ENCODE peak calls at places on chromosomes 3 and 15, in ten cellular contexts. M, Q, H, C, Z, U, S, P, D and L are unnamed samples.

GRCh38 chr3:46713898-46714552 is 3.6 kb downstream of the PRSS50 start:
- DNase-seq in M (no peak), P (peak; percentile 66), S (no peak), D (peak; percentile 13), U (peak; percentile 7), Q (no peak), H (no peak), C (peak; percentile 44), Z (no peak), L (no peak)

GRCh38 chr15:39084683-39085530 is 496.0 kb upstream of the THBS1 start:
- DNase-seq in Z (peak; percentile 86), C (peak; percentile 5), P (no peak), S (peak; percentile 73), M (peak; percentile 96), U (no peak), H (peak; percentile 79), D (peak; percentile 37), Q (no peak), L (no peak)

GRCh38 chr3:183006396-183007002 is 26.2 kb upstream of the DCUN1D1 start:
- DNase-seq in P (no peak), M (no peak), U (no peak), D (no peak), S (no peak), C (no peak), Z (no peak), Q (no peak), H (no peak), L (no peak)

GRCh38 chr15:48541659-48542334 is 103.7 kb downstream of the FBN1 start:
- DNase-seq in Z (peak; percentile 85), D (no peak), U (no peak), P (no peak), M (peak; percentile 69), Q (no peak), S (peak; percentile 33), H (peak; percentile 94), C (peak; percentile 73), L (no peak)

GRCh38 chr3:10370429-10370828 is 49.5 kb upstream of the SEC13 start:
- DNase-seq in Q (peak; percentile 36), S (no peak), C (peak; percentile 41), H (peak; percentile 71), D (no peak), U (no peak), P (no peak), M (no peak), Z (peak; percentile 55), L (no peak)

GRCh38 chr3:52836991-52837390 is 2.2 kb upstream of the MUSTN1 start:
- DNase-seq in Q (no peak), P (no peak), Z (no peak), H (no peak), D (no peak), U (no peak), M (no peak), S (no peak), C (no peak), L (no peak)

GRCh38 chr3:58025824-58026579 is 17.8 kb downstream of the FLNB start:
- DNase-seq in U (no peak), D (no peak), M (no peak), Z (no peak), P (no peak), C (peak; percentile 81), Q (no peak), S (no peak), H (no peak), L (no peak)

GRCh38 chr15:55914446-55914845 is 79.0 kb downstream of the NEDD4 start:
- DNase-seq in P (no peak), Q (no peak), C (no peak), M (no peak), S (no peak), H (no peak), Z (no peak), U (no peak), D (no peak), L (no peak)

DNA sequence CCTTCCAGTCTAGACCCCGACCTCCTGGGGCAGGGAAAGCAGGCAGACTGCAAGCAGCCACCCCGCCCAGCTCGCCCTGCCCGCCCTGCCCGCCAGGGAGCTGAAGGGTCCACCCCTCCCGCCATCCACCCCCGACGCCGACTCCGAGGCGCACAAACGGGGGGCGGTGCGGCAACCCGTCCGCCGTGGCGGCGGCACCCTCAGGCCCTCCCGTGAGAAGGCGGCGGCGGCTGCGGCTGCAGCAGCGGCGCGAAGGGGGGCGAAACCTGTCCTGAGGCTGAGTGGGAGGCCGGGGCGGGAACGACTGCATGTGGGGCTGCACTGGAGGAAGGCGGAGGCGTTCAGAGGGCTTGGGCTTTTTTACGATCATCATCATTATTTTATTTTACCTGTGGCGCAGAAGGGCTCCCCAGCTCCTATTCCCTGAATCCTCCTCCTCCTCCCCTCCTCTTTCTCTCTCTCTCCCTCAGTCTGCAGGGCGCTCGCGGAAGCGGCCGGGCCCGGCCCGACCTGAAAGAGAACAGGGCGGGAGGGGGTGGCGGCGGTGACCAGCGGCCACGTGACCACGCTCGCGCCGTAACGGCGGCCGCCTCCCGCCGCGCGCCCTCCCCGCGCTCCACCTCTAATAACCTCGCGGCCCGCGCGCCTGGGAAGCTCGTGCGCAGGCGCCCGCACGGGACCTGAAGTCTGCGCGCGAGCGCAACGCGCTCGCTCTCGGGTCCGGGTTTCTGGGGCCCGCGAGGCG is at the start of gene TBC1D5:
- DNase-seq in P (peak; percentile 93), Q (peak; percentile 89), S (peak; percentile 96), C (peak; percentile 97), D (peak; percentile 97), H (no peak), U (peak; percentile 94), M (peak; percentile 8), Z (peak; percentile 99), L (peak; percentile 75)
- TF ChIP-seq CTCF in P (no peak), Q (peak; percentile 13), S (no peak), C (no peak), D (no peak), H (no peak), U (no peak), M (no peak), Z (no peak), L (no peak)

GRCh38 chr3:136949146-136949545 is 8.6 kb upstream of the IL20RB start:
- DNase-seq in Q (no peak), P (no peak), U (no peak), D (no peak), C (no peak), S (no peak), M (no peak), Z (no peak), H (no peak), L (no peak)

GRCh38 chr3:136952292-136952691 is 5.5 kb upstream of the IL20RB start:
- DNase-seq in Q (no peak), H (peak; percentile 50), M (no peak), S (no peak), P (no peak), C (no peak), U (no peak), Z (peak; percentile 48), D (no peak), L (no peak)

GRCh38 chr3:136950583-136950982 is 7.2 kb upstream of the IL20RB start:
- DNase-seq in U (no peak), H (no peak), D (no peak), Z (no peak), M (no peak), S (no peak), P (no peak), Q (no peak), C (no peak), L (no peak)

GRCh38 chr3:136947477-136947876 is 10.3 kb upstream of the IL20RB start:
- DNase-seq in C (no peak), H (no peak), S (no peak), Q (no peak), M (no peak), D (no peak), U (no peak), Z (no peak), P (no peak), L (no peak)

GRCh38 chr3:136949708-136950107 is 8.1 kb upstream of the IL20RB start:
- DNase-seq in S (no peak), Z (peak; percentile 10), C (no peak), Q (no peak), D (no peak), U (no peak), M (no peak), P (no peak), H (peak; percentile 36), L (no peak)
- TF ChIP-seq CTCF in S (no peak), Z (no peak), C (peak; percentile 12), Q (no peak), D (no peak), U (no peak), M (peak; percentile 31), P (peak; percentile 27), H (peak; percentile 31), L (no peak)

GRCh38 chr3:129002573-129003569 is 1.8 kb downstream of the EFCC1 start:
- DNase-seq in S (no peak), Q (no peak), Z (no peak), U (no peak), M (no peak), H (no peak), D (no peak), P (no peak), C (no peak), L (no peak)

GRCh38 chr3:129004639-129005295 is 3.7 kb downstream of the EFCC1 start:
- DNase-seq in P (no peak), S (no peak), H (no peak), Q (no peak), D (no peak), M (no peak), U (no peak), C (no peak), Z (no peak), L (no peak)

GRCh38 chr3:129005526-129006303 is 4.6 kb downstream of the EFCC1 start:
- DNase-seq in Z (no peak), S (no peak), M (no peak), Q (no peak), H (no peak), D (peak; percentile 51), C (no peak), P (no peak), U (no peak), L (no peak)

GRCh38 chr3:129001817-129002572 is 891 bp downstream of the EFCC1 start:
- DNase-seq in Z (no peak), S (no peak), Q (no peak), U (peak; percentile 60), P (no peak), M (no peak), H (no peak), D (no peak), C (no peak), L (no peak)

DNA sequence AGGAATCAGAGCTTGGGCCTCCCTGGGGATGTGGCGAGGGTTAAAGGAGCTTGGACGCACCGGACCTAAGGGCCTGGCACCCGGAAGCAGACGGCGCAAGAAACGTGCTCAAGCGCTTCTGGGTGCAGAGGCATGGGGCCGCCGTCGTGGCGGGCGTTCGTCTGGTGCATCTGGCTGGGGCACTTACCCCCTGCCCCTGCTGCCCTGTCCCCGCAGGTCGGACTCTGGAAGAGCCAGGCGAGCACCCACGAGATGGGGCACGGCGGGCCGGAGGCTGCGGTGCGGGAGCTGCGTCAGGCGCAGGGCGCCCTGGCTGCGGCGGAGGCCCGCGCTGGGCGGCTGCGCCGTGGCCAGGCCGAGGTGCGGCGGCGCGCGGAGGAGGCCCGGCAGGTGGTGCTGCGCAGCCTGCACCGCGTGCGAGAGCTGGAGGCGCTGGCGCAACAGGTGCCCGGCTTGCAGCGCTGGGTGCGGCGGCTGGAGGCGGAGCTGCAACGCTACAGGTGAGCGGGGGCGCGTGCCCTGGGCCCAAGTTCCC is 2.5 kb downstream of the EFCC1 start:
- DNase-seq in D (no peak), Q (no peak), M (no peak), Z (no peak), C (peak; percentile 60), U (peak; percentile 54), H (no peak), S (no peak), P (peak; percentile 93), L (no peak)
- TF ChIP-seq CTCF in D (no peak), Q (no peak), M (no peak), Z (no peak), C (peak; percentile 24), U (no peak), H (no peak), S (no peak), P (peak; percentile 52), L (no peak)

DNA sequence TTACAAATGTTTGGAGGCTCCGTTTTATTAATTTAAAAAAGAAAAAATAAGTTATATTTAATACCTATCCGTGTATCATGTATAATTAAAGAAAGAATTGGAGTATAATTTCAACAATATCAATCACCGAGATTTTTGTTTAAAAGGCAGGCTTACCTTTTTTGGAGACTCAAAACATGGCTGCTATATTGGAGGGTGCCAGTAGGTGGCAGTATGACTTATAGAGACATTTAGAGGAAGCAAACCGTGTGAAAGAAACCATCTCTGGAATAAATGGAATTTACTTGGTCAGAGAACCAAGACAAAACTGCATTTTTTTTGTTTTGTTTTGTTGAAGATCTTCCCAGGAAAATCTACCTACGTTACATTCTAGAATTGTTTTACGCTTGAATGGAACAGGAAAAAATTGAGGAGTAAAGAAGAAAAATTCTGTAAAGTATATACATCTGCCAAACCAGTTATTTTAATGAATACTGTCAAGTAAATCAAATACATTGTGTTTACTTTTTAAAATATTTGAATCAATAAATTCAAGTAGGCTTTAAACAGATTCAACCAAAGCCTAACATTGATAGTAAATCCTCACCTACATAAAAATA is 802.6 kb upstream of the ALCAM start:
- DNase-seq in U (peak; percentile 73), C (peak; percentile 39), P (peak; percentile 56), Q (peak; percentile 39), D (peak; percentile 89), H (peak; percentile 67), M (peak; percentile 17), Z (peak; percentile 15), S (no peak), L (peak; percentile 48)
- TF ChIP-seq CTCF in U (peak; percentile 64), C (peak; percentile 25), P (peak; percentile 16), Q (peak; percentile 59), D (peak; percentile 76), H (peak; percentile 80), M (peak; percentile 71), Z (peak; percentile 74), S (peak; percentile 11), L (no peak)